ENCODE peak calls at places on chromosomes 12 and 14, in six cellular contexts. One of them, this sample, is unnamed.

GRCh38 chr14:30620178-30620577 is 1.9 kb upstream of the SCFD1 start:
- DNase-seq in C1 segment of cervical spinal cord: no peak
- DNase-seq in Daoy: peak
- DNase-seq in prostate gland: no peak
- DNase-seq in stimulated activated CD4-positive, alpha-beta T cell treated with anti-CD3 and anti-CD28 coated beads, Interleukin-12 subunit alpha, Interleukin-12 subunit beta, amount 100 ng/mL, for 4 hours: no peak
- DNase-seq in endothelial cell: no peak
- DNase-seq in this sample: peak

GRCh38 chr12:123049398-123050250 is 69.1 kb downstream of the ARL6IP4 start:
- DNase-seq in C1 segment of cervical spinal cord: no peak
- DNase-seq in stimulated activated CD4-positive, alpha-beta T cell treated with anti-CD3 and anti-CD28 coated beads, Interleukin-12 subunit alpha, Interleukin-12 subunit beta, amount 100 ng/mL, for 4 hours: no peak
- DNase-seq in endothelial cell: no peak
- DNase-seq in Daoy: no peak
- DNase-seq in prostate gland: no peak
- DNase-seq in this sample: peak

GRCh38 chr12:65632131-65632855 is 192.0 kb upstream of the HMGA2 start:
- DNase-seq in Daoy: peak
- DNase-seq in stimulated activated CD4-positive, alpha-beta T cell treated with anti-CD3 and anti-CD28 coated beads, Interleukin-12 subunit alpha, Interleukin-12 subunit beta, amount 100 ng/mL, for 4 hours: no peak
- DNase-seq in C1 segment of cervical spinal cord: no peak
- DNase-seq in prostate gland: no peak
- DNase-seq in endothelial cell: no peak
- DNase-seq in this sample: no peak

GRCh38 chr14:74591394-74591793 is 20.6 kb downstream of the LTBP2 start:
- DNase-seq in endothelial cell: no peak
- DNase-seq in C1 segment of cervical spinal cord: no peak
- DNase-seq in stimulated activated CD4-positive, alpha-beta T cell treated with anti-CD3 and anti-CD28 coated beads, Interleukin-12 subunit alpha, Interleukin-12 subunit beta, amount 100 ng/mL, for 4 hours: no peak
- DNase-seq in prostate gland: peak
- DNase-seq in Daoy: no peak
- DNase-seq in this sample: no peak

GRCh38 chr12:45966486-45966885 is 23.9 kb downstream of the SCAF11 start:
- DNase-seq in stimulated activated CD4-positive, alpha-beta T cell treated with anti-CD3 and anti-CD28 coated beads, Interleukin-12 subunit alpha, Interleukin-12 subunit beta, amount 100 ng/mL, for 4 hours: no peak
- DNase-seq in prostate gland: no peak
- DNase-seq in endothelial cell: no peak
- DNase-seq in Daoy: peak
- DNase-seq in C1 segment of cervical spinal cord: no peak
- DNase-seq in this sample: peak

GRCh38 chr12:31859232-31859977 is 99.8 kb upstream of the RESF1 start:
- DNase-seq in endothelial cell: no peak
- DNase-seq in Daoy: no peak
- DNase-seq in C1 segment of cervical spinal cord: no peak
- DNase-seq in prostate gland: no peak
- DNase-seq in stimulated activated CD4-positive, alpha-beta T cell treated with anti-CD3 and anti-CD28 coated beads, Interleukin-12 subunit alpha, Interleukin-12 subunit beta, amount 100 ng/mL, for 4 hours: no peak
- DNase-seq in this sample: no peak

GRCh38 chr12:29769162-29769820 is 14.5 kb downstream of the TMTC1 start:
- DNase-seq in endothelial cell: no peak
- DNase-seq in C1 segment of cervical spinal cord: no peak
- DNase-seq in stimulated activated CD4-positive, alpha-beta T cell treated with anti-CD3 and anti-CD28 coated beads, Interleukin-12 subunit alpha, Interleukin-12 subunit beta, amount 100 ng/mL, for 4 hours: no peak
- DNase-seq in prostate gland: no peak
- DNase-seq in Daoy: peak
- DNase-seq in this sample: peak

GRCh38 chr12:56098592-56098991 is 5.8 kb upstream of the PA2G4 start:
- DNase-seq in C1 segment of cervical spinal cord: no peak
- DNase-seq in stimulated activated CD4-positive, alpha-beta T cell treated with anti-CD3 and anti-CD28 coated beads, Interleukin-12 subunit alpha, Interleukin-12 subunit beta, amount 100 ng/mL, for 4 hours: no peak
- DNase-seq in endothelial cell: no peak
- DNase-seq in Daoy: no peak
- DNase-seq in prostate gland: no peak
- DNase-seq in this sample: no peak

GRCh38 chr12:46153267-46153872 is 115.5 kb downstream of the SLC38A1 start:
- DNase-seq in endothelial cell: no peak
- DNase-seq in C1 segment of cervical spinal cord: no peak
- DNase-seq in prostate gland: no peak
- DNase-seq in stimulated activated CD4-positive, alpha-beta T cell treated with anti-CD3 and anti-CD28 coated beads, Interleukin-12 subunit alpha, Interleukin-12 subunit beta, amount 100 ng/mL, for 4 hours: no peak
- DNase-seq in Daoy: no peak
- DNase-seq in this sample: peak

GRCh38 chr12:47238665-47239064 is 158.9 kb upstream of the AMIGO2 start:
- DNase-seq in endothelial cell: no peak
- DNase-seq in C1 segment of cervical spinal cord: no peak
- DNase-seq in Daoy: no peak
- DNase-seq in prostate gland: no peak
- DNase-seq in stimulated activated CD4-positive, alpha-beta T cell treated with anti-CD3 and anti-CD28 coated beads, Interleukin-12 subunit alpha, Interleukin-12 subunit beta, amount 100 ng/mL, for 4 hours: no peak
- DNase-seq in this sample: no peak